ENCODE peak calls at places on chromosomes 12 and 14, in nine cellular contexts. I is K562; G is head of caudate nucleus; J is amygdala; E is neural crest cell; U is Kasumi-1; C is T-helper 9 cell; L is activated CD4-positive, CD25-positive, alpha-beta regulatory T cell; D is GM12891. T is an unnamed sample.

GRCh38 chr12:80216890-80217559 is 117.7 kb downstream of the OTOGL start:
- DNase-seq in D (no peak), C (no peak), L (no peak), G (no peak), E (no peak), J (no peak), I (no peak), U (no peak), T (no peak)

GRCh38 chr14:91154851-91155625 is 41.2 kb downstream of the DGLUCY start:
- DNase-seq in D (no peak), U (peak), J (no peak), I (peak), G (no peak), L (no peak), C (no peak), E (no peak), T (no peak)

GRCh38 chr14:37583358-37584210 is 11.5 kb downstream of the FOXA1 start:
- DNase-seq in U (no peak), E (no peak), C (no peak), L (no peak), J (no peak), I (no peak), D (no peak), G (no peak), T (no peak)

GRCh38 chr12:32290411-32290810 is 108.9 kb upstream of the FGD4 start:
- DNase-seq in C (no peak), U (no peak), G (no peak), E (no peak), J (no peak), D (no peak), L (no peak), I (peak), T (no peak)

GRCh38 chr12:132497514-132498405 is 7.8 kb downstream of the FBRSL1 start:
- DNase-seq in I (no peak), L (no peak), J (no peak), E (no peak), U (no peak), C (no peak), D (no peak), G (no peak), T (no peak)

GRCh38 chr14:45140661-45141187 is 5.0 kb downstream of the FANCM start:
- DNase-seq in E (no peak), I (no peak), U (no peak), D (no peak), J (no peak), L (no peak), C (no peak), G (no peak), T (no peak)

GRCh38 chr12:23543767-23544166 is 405.7 kb downstream of the SOX5 start:
- DNase-seq in I (no peak), J (no peak), C (no peak), G (no peak), D (no peak), U (no peak), L (no peak), E (no peak), T (no peak)

GRCh38 chr14:49497725-49498348 is 88.3 kb downstream of the RPS29 start:
- DNase-seq in C (peak), D (peak), G (peak), L (no peak), E (no peak), I (peak), J (no peak), U (peak), T (peak)

T was measured in HuH-7.5.